ENCODE peak calls at places on chromosomes 16 and 17, in eight cellular contexts. One of them, this sample, is unnamed.

GRCh38 chr16:2289282-2289681 is 21.4 kb upstream of the RNPS1 start:
- DNase-seq in activated CD4-positive, CD25-positive, alpha-beta regulatory T cell: no peak
- DNase-seq in posterior cingulate gyrus: no peak
- DNase-seq in left kidney: no peak
- DNase-seq in dermis blood vessel endothelial cell: no peak
- DNase-seq in ecto neural progenitor cell: no peak
- DNase-seq in psoas muscle: no peak
- DNase-seq in endothelial cell: no peak
- DNase-seq in this sample: no peak

GRCh38 chr16:31188450-31189411 is 8.8 kb downstream of the FUS start:
- DNase-seq in ecto neural progenitor cell: no peak
- DNase-seq in activated CD4-positive, CD25-positive, alpha-beta regulatory T cell: no peak
- DNase-seq in dermis blood vessel endothelial cell: no peak
- DNase-seq in psoas muscle: no peak
- DNase-seq in endothelial cell: no peak
- DNase-seq in posterior cingulate gyrus: no peak
- DNase-seq in left kidney: no peak
- DNase-seq in this sample: no peak

GRCh38 chr17:68048996-68049395 is 13.5 kb downstream of the KPNA2 start:
- DNase-seq in ecto neural progenitor cell: no peak
- DNase-seq in dermis blood vessel endothelial cell: peak; percentile 25
- DNase-seq in left kidney: no peak
- DNase-seq in activated CD4-positive, CD25-positive, alpha-beta regulatory T cell: no peak
- DNase-seq in psoas muscle: no peak
- DNase-seq in endothelial cell: no peak
- DNase-seq in posterior cingulate gyrus: no peak
- DNase-seq in this sample: no peak

GRCh38 chr16:15598648-15599190 is 44.2 kb downstream of the MARF1 start:
- DNase-seq in posterior cingulate gyrus: no peak
- DNase-seq in ecto neural progenitor cell: no peak
- DNase-seq in endothelial cell: no peak
- DNase-seq in dermis blood vessel endothelial cell: no peak
- DNase-seq in psoas muscle: no peak
- DNase-seq in activated CD4-positive, CD25-positive, alpha-beta regulatory T cell: no peak
- DNase-seq in left kidney: no peak
- DNase-seq in this sample: no peak

GRCh38 chr16:49854227-49855203 is 1.4 kb downstream of the ZNF423 start:
- DNase-seq in left kidney: peak; percentile 86
- DNase-seq in dermis blood vessel endothelial cell: peak; percentile 45
- DNase-seq in psoas muscle: peak; percentile 78
- DNase-seq in ecto neural progenitor cell: peak; percentile 80
- DNase-seq in activated CD4-positive, CD25-positive, alpha-beta regulatory T cell: no peak
- DNase-seq in endothelial cell: peak; percentile 65
- DNase-seq in posterior cingulate gyrus: no peak
- DNase-seq in this sample: no peak

GRCh38 chr17:42879596-42879985 is 21.0 kb upstream of the G6PC1 start:
- DNase-seq in posterior cingulate gyrus: peak; percentile 14
- DNase-seq in psoas muscle: no peak
- DNase-seq in left kidney: no peak
- DNase-seq in ecto neural progenitor cell: no peak
- DNase-seq in dermis blood vessel endothelial cell: no peak
- DNase-seq in activated CD4-positive, CD25-positive, alpha-beta regulatory T cell: no peak
- DNase-seq in endothelial cell: no peak
- DNase-seq in this sample: no peak

GRCh38 chr16:17744903-17745581 is 274.3 kb upstream of the XYLT1 start:
- DNase-seq in posterior cingulate gyrus: no peak
- DNase-seq in psoas muscle: no peak
- DNase-seq in left kidney: peak; percentile 79
- DNase-seq in ecto neural progenitor cell: peak; percentile 54
- DNase-seq in endothelial cell: no peak
- DNase-seq in activated CD4-positive, CD25-positive, alpha-beta regulatory T cell: no peak
- DNase-seq in dermis blood vessel endothelial cell: no peak
- DNase-seq in this sample: no peak

GRCh38 chr16:89582614-89583196 is 7.1 kb downstream of the CPNE7 start:
- DNase-seq in left kidney: no peak
- DNase-seq in endothelial cell: no peak
- DNase-seq in dermis blood vessel endothelial cell: no peak
- DNase-seq in ecto neural progenitor cell: no peak
- DNase-seq in psoas muscle: no peak
- DNase-seq in posterior cingulate gyrus: no peak
- DNase-seq in activated CD4-positive, CD25-positive, alpha-beta regulatory T cell: no peak
- DNase-seq in this sample: peak; percentile 7

GRCh38 chr17:60106377-60107059 is 27.8 kb upstream of the HEATR6 start:
- DNase-seq in activated CD4-positive, CD25-positive, alpha-beta regulatory T cell: no peak
- DNase-seq in endothelial cell: no peak
- DNase-seq in dermis blood vessel endothelial cell: peak; percentile 13
- DNase-seq in psoas muscle: no peak
- DNase-seq in ecto neural progenitor cell: no peak
- DNase-seq in posterior cingulate gyrus: no peak
- DNase-seq in left kidney: no peak
- DNase-seq in this sample: no peak

GRCh38 chr17:54974758-54975157 is 6.2 kb downstream of the STXBP4 start:
- DNase-seq in psoas muscle: no peak
- DNase-seq in left kidney: no peak
- DNase-seq in posterior cingulate gyrus: no peak
- DNase-seq in endothelial cell: no peak
- DNase-seq in activated CD4-positive, CD25-positive, alpha-beta regulatory T cell: no peak
- DNase-seq in ecto neural progenitor cell: no peak
- DNase-seq in dermis blood vessel endothelial cell: no peak
- DNase-seq in this sample: no peak

GRCh38 chr17:2067559-2067958 is 12.7 kb downstream of the HIC1 start:
- DNase-seq in ecto neural progenitor cell: no peak
- DNase-seq in endothelial cell: no peak
- DNase-seq in left kidney: no peak
- DNase-seq in activated CD4-positive, CD25-positive, alpha-beta regulatory T cell: no peak
- DNase-seq in psoas muscle: peak; percentile 71
- DNase-seq in dermis blood vessel endothelial cell: peak; percentile 89
- DNase-seq in posterior cingulate gyrus: no peak
- DNase-seq in this sample: no peak

GRCh38 chr17:76562734-76563148 is 22.9 kb downstream of the PRCD start:
- DNase-seq in ecto neural progenitor cell: no peak
- DNase-seq in dermis blood vessel endothelial cell: peak; percentile 54
- DNase-seq in left kidney: no peak
- DNase-seq in endothelial cell: no peak
- DNase-seq in posterior cingulate gyrus: peak; percentile 88
- DNase-seq in activated CD4-positive, CD25-positive, alpha-beta regulatory T cell: no peak
- DNase-seq in psoas muscle: no peak
- DNase-seq in this sample: no peak

GRCh38 chr17:19364699-19365498 is 2.4 kb upstream of the B9D1 start:
- DNase-seq in dermis blood vessel endothelial cell: no peak
- DNase-seq in activated CD4-positive, CD25-positive, alpha-beta regulatory T cell: no peak
- DNase-seq in left kidney: peak; percentile 79
- DNase-seq in endothelial cell: no peak
- DNase-seq in ecto neural progenitor cell: no peak
- DNase-seq in posterior cingulate gyrus: peak; percentile 92
- DNase-seq in psoas muscle: peak; percentile 49
- DNase-seq in this sample: no peak

GRCh38 chr17:28397687-28398279 is 8.2 kb downstream of the SLC46A1 start:
- DNase-seq in activated CD4-positive, CD25-positive, alpha-beta regulatory T cell: no peak
- DNase-seq in dermis blood vessel endothelial cell: peak; percentile 20
- DNase-seq in psoas muscle: peak; percentile 17
- DNase-seq in ecto neural progenitor cell: no peak
- DNase-seq in posterior cingulate gyrus: no peak
- DNase-seq in left kidney: no peak
- DNase-seq in endothelial cell: no peak
- DNase-seq in this sample: no peak

GRCh38 chr17:3678095-3678820 is 9.6 kb downstream of the EMC6 start:
- DNase-seq in psoas muscle: peak; percentile 28
- DNase-seq in ecto neural progenitor cell: no peak
- DNase-seq in left kidney: peak; percentile 54
- DNase-seq in endothelial cell: no peak
- DNase-seq in activated CD4-positive, CD25-positive, alpha-beta regulatory T cell: no peak
- DNase-seq in dermis blood vessel endothelial cell: no peak
- DNase-seq in posterior cingulate gyrus: peak; percentile 95
- DNase-seq in this sample: no peak

GRCh38 chr17:39225974-39226683 is 384 bp upstream of the STAC2 start:
- DNase-seq in posterior cingulate gyrus: peak; percentile 95
- DNase-seq in psoas muscle: peak; percentile 83
- DNase-seq in endothelial cell: peak; percentile 72
- DNase-seq in left kidney: peak; percentile 98
- DNase-seq in ecto neural progenitor cell: peak; percentile 99
- DNase-seq in dermis blood vessel endothelial cell: peak; percentile 34
- DNase-seq in activated CD4-positive, CD25-positive, alpha-beta regulatory T cell: no peak
- DNase-seq in this sample: no peak

GRCh38 chr16:67783353-67783725 is 23.0 kb downstream of the RANBP10 start:
- DNase-seq in left kidney: peak; percentile 8
- DNase-seq in posterior cingulate gyrus: no peak
- DNase-seq in ecto neural progenitor cell: no peak
- DNase-seq in psoas muscle: no peak
- DNase-seq in dermis blood vessel endothelial cell: no peak
- DNase-seq in endothelial cell: no peak
- DNase-seq in activated CD4-positive, CD25-positive, alpha-beta regulatory T cell: no peak
- DNase-seq in this sample: no peak

GRCh38 chr16:87829123-87829980 is 40.0 kb downstream of the SLC7A5 start:
- DNase-seq in ecto neural progenitor cell: no peak
- DNase-seq in activated CD4-positive, CD25-positive, alpha-beta regulatory T cell: no peak
- DNase-seq in posterior cingulate gyrus: no peak
- DNase-seq in left kidney: peak; percentile 41
- DNase-seq in dermis blood vessel endothelial cell: no peak
- DNase-seq in psoas muscle: no peak
- DNase-seq in endothelial cell: no peak
- DNase-seq in this sample: no peak

GRCh38 chr16:62966626-62967025 is 930.4 kb upstream of the CDH8 start:
- DNase-seq in activated CD4-positive, CD25-positive, alpha-beta regulatory T cell: no peak
- DNase-seq in psoas muscle: no peak
- DNase-seq in left kidney: no peak
- DNase-seq in endothelial cell: no peak
- DNase-seq in posterior cingulate gyrus: no peak
- DNase-seq in dermis blood vessel endothelial cell: no peak
- DNase-seq in ecto neural progenitor cell: no peak
- DNase-seq in this sample: no peak

GRCh38 chr16:51326131-51326856 is 175.2 kb upstream of the SALL1 start:
- DNase-seq in endothelial cell: no peak
- DNase-seq in psoas muscle: no peak
- DNase-seq in posterior cingulate gyrus: no peak
- DNase-seq in ecto neural progenitor cell: no peak
- DNase-seq in activated CD4-positive, CD25-positive, alpha-beta regulatory T cell: no peak
- DNase-seq in left kidney: no peak
- DNase-seq in dermis blood vessel endothelial cell: no peak
- DNase-seq in this sample: no peak

GRCh38 chr17:78231991-78232759 is 744 bp downstream of the TMEM235 start:
- DNase-seq in dermis blood vessel endothelial cell: peak; percentile 32
- DNase-seq in activated CD4-positive, CD25-positive, alpha-beta regulatory T cell: no peak
- DNase-seq in posterior cingulate gyrus: peak; percentile 70
- DNase-seq in psoas muscle: no peak
- DNase-seq in ecto neural progenitor cell: peak; percentile 80
- DNase-seq in endothelial cell: peak; percentile 51
- DNase-seq in left kidney: peak; percentile 71
- DNase-seq in this sample: no peak

GRCh38 chr17:48608921-48609505 is 1.8 kb downstream of the HOXB7 start:
- DNase-seq in endothelial cell: no peak
- DNase-seq in dermis blood vessel endothelial cell: no peak
- DNase-seq in left kidney: peak; percentile 89
- DNase-seq in posterior cingulate gyrus: no peak
- DNase-seq in activated CD4-positive, CD25-positive, alpha-beta regulatory T cell: no peak
- DNase-seq in ecto neural progenitor cell: no peak
- DNase-seq in psoas muscle: no peak
- DNase-seq in this sample: no peak

GRCh38 chr17:48625502-48626201 is 506 bp downstream of the HOXB9 start:
- DNase-seq in ecto neural progenitor cell: no peak
- DNase-seq in dermis blood vessel endothelial cell: peak; percentile 60
- DNase-seq in left kidney: peak; percentile 80
- DNase-seq in endothelial cell: no peak
- DNase-seq in psoas muscle: no peak
- DNase-seq in posterior cingulate gyrus: no peak
- DNase-seq in activated CD4-positive, CD25-positive, alpha-beta regulatory T cell: no peak
- DNase-seq in this sample: no peak

GRCh38 chr16:2341456-2342447 is 1.2 kb upstream of the ABCA3 start:
- DNase-seq in posterior cingulate gyrus: no peak
- DNase-seq in dermis blood vessel endothelial cell: no peak
- DNase-seq in endothelial cell: no peak
- DNase-seq in ecto neural progenitor cell: peak; percentile 57
- DNase-seq in psoas muscle: peak; percentile 64
- DNase-seq in activated CD4-positive, CD25-positive, alpha-beta regulatory T cell: no peak
- DNase-seq in left kidney: no peak
- DNase-seq in this sample: no peak

GRCh38 chr17:42660692-42661345 is 1.7 kb downstream of the TUBG2 start:
- DNase-seq in ecto neural progenitor cell: no peak
- DNase-seq in endothelial cell: no peak
- DNase-seq in activated CD4-positive, CD25-positive, alpha-beta regulatory T cell: no peak
- DNase-seq in psoas muscle: no peak
- DNase-seq in dermis blood vessel endothelial cell: peak; percentile 76
- DNase-seq in posterior cingulate gyrus: peak; percentile 56
- DNase-seq in left kidney: no peak
- DNase-seq in this sample: no peak

GRCh38 chr16:77675464-77676324 is 46.6 kb upstream of the NUDT7 start:
- DNase-seq in posterior cingulate gyrus: no peak
- DNase-seq in dermis blood vessel endothelial cell: peak; percentile 91
- DNase-seq in activated CD4-positive, CD25-positive, alpha-beta regulatory T cell: peak; percentile 22
- DNase-seq in endothelial cell: peak; percentile 77
- DNase-seq in psoas muscle: peak; percentile 52
- DNase-seq in ecto neural progenitor cell: peak; percentile 75
- DNase-seq in left kidney: peak; percentile 91
- DNase-seq in this sample: peak; percentile 20

GRCh38 chr16:7315813-7316212 is 16.8 kb upstream of the RBFOX1 start:
- DNase-seq in activated CD4-positive, CD25-positive, alpha-beta regulatory T cell: no peak
- DNase-seq in ecto neural progenitor cell: no peak
- DNase-seq in dermis blood vessel endothelial cell: no peak
- DNase-seq in endothelial cell: no peak
- DNase-seq in left kidney: no peak
- DNase-seq in posterior cingulate gyrus: no peak
- DNase-seq in psoas muscle: no peak
- DNase-seq in this sample: no peak